ENCODE peak calls at places on chromosomes 2 and 18, in seven cellular contexts. J is CD8-positive, alpha-beta memory T cell; S is pancreas; F is psoas muscle; E is stomach; B is IMR-90; D is HFF-Myc. W is an unnamed sample.
A peak's percentile ranks its signal among the peaks of the same experiment; 100 is the strongest.

GRCh38 chr2:235414422-235414821 is 79.4 kb upstream of the AGAP1 start:
- DNase-seq in J (no peak), S (peak; percentile 65), F (no peak), E (peak; percentile 60), B (no peak), D (no peak), W (no peak)

GRCh38 chr2:233029321-233029720 is 3.2 kb upstream of the NEU2 start:
- DNase-seq in J (no peak), S (no peak), F (no peak), E (no peak), B (no peak), D (no peak), W (no peak)

GRCh38 chr2:48137829-48138228 is 231.5 kb upstream of the FBXO11 start:
- DNase-seq in J (no peak), S (no peak), F (no peak), E (no peak), B (no peak), D (no peak), W (no peak)

GRCh38 chr18:9292047-9292446 is 42.5 kb upstream of the TWSG1 start:
- DNase-seq in J (no peak), S (no peak), F (no peak), E (no peak), B (no peak), D (no peak), W (no peak)

GRCh38 chr18:32086866-32087265 is 4.8 kb upstream of the RNF138 start:
- DNase-seq in J (no peak), S (no peak), F (no peak), E (no peak), B (peak; percentile 76), D (no peak), W (no peak)

GRCh38 chr2:113406114-113406513 is 31.4 kb upstream of the ZNG1B start:
- DNase-seq in J (no peak), S (no peak), F (no peak), E (no peak), B (no peak), D (no peak), W (no peak)

GRCh38 chr2:219274392-219274921 is 4.7 kb upstream of the DNAJB2 start:
- DNase-seq in J (no peak), S (no peak), F (no peak), E (no peak), B (peak; percentile 81), D (no peak), W (no peak)

GRCh38 chr2:184549153-184549552 is 49.2 kb upstream of the ZNF804A start:
- DNase-seq in J (no peak), S (no peak), F (no peak), E (no peak), B (no peak), D (no peak), W (no peak)

GRCh38 chr18:48813833-48814489 is 136.8 kb downstream of the SMAD7 start:
- DNase-seq in J (peak; percentile 81), S (peak; percentile 11), F (peak; percentile 28), E (peak; percentile 31), B (no peak), D (no peak), W (peak; percentile 76)

GRCh38 chr2:5664197-5664728 is 27.9 kb upstream of the SOX11 start:
- DNase-seq in J (no peak), S (no peak), F (no peak), E (no peak), B (no peak), D (no peak), W (no peak)

GRCh38 chr2:232476045-232476444 is 11.6 kb downstream of the ECEL1 start:
- DNase-seq in J (no peak), S (no peak), F (no peak), E (no peak), B (no peak), D (no peak), W (no peak)

GRCh38 chr18:26547302-26548143 is 830 bp downstream of the KCTD1 start:
- DNase-seq in J (peak; percentile 34), S (peak; percentile 77), F (peak; percentile 73), E (peak; percentile 54), B (peak; percentile 84), D (peak; percentile 45), W (peak; percentile 20)

GRCh38 chr2:71157124-71157802 is 26.8 kb downstream of the MPHOSPH10 start:
- DNase-seq in J (peak; percentile 27), S (peak; percentile 68), F (peak; percentile 57), E (peak; percentile 59), B (peak; percentile 18), D (no peak), W (peak; percentile 58)

GRCh38 chr2:147025611-147026010 is 819.2 kb upstream of the ACVR2A start:
- DNase-seq in J (no peak), S (no peak), F (no peak), E (no peak), B (no peak), D (no peak), W (no peak)

GRCh38 chr2:178344121-178344520 is 106.9 kb downstream of the PRKRA start:
- DNase-seq in J (no peak), S (no peak), F (no peak), E (no peak), B (no peak), D (no peak), W (no peak)

GRCh38 chr18:59736061-59736460 is 38.8 kb upstream of the CCBE1 start:
- DNase-seq in J (no peak), S (no peak), F (no peak), E (no peak), B (no peak), D (no peak), W (no peak)

GRCh38 chr2:162243305-162243693 is at the start of gene FAP:
- DNase-seq in J (no peak), S (no peak), F (no peak), E (no peak), B (peak; percentile 95), D (peak; percentile 86), W (no peak)

GRCh38 chr18:35661483-35662146 is 80.1 kb downstream of the GALNT1 start:
- DNase-seq in J (no peak), S (no peak), F (no peak), E (no peak), B (no peak), D (no peak), W (no peak)

GRCh38 chr2:236177967-236178909 is 10.1 kb upstream of the GBX2 start:
- DNase-seq in J (no peak), S (peak; percentile 87), F (peak; percentile 80), E (peak; percentile 60), B (peak; percentile 30), D (no peak), W (no peak)

GRCh38 chr2:73103018-73103542 is 9.7 kb downstream of the RAB11FIP5 start:
- DNase-seq in J (no peak), S (peak; percentile 39), F (no peak), E (no peak), B (no peak), D (no peak), W (no peak)

GRCh38 chr2:106839849-106840595 is 45.9 kb downstream of the ST6GAL2 start:
- DNase-seq in J (no peak), S (no peak), F (no peak), E (no peak), B (no peak), D (no peak), W (no peak)

GRCh38 chr18:33375829-33376228 is 64.7 kb downstream of the CCDC178 start:
- DNase-seq in J (no peak), S (no peak), F (no peak), E (no peak), B (no peak), D (no peak), W (no peak)

GRCh38 chr2:10430886-10431622 is 17.1 kb downstream of the ODC1 start:
- DNase-seq in J (no peak), S (no peak), F (peak; percentile 26), E (no peak), B (no peak), D (no peak), W (no peak)

GRCh38 chr2:10433264-10433947 is 14.7 kb downstream of the ODC1 start:
- DNase-seq in J (no peak), S (no peak), F (peak; percentile 53), E (no peak), B (no peak), D (no peak), W (no peak)

GRCh38 chr2:10433948-10434884 is 13.9 kb downstream of the ODC1 start:
- DNase-seq in J (no peak), S (peak; percentile 58), F (peak; percentile 40), E (no peak), B (no peak), D (no peak), W (no peak)

GRCh38 chr2:10432315-10433181 is 15.6 kb downstream of the ODC1 start:
- DNase-seq in J (no peak), S (peak; percentile 65), F (peak; percentile 50), E (peak; percentile 64), B (no peak), D (no peak), W (no peak)

DNA sequence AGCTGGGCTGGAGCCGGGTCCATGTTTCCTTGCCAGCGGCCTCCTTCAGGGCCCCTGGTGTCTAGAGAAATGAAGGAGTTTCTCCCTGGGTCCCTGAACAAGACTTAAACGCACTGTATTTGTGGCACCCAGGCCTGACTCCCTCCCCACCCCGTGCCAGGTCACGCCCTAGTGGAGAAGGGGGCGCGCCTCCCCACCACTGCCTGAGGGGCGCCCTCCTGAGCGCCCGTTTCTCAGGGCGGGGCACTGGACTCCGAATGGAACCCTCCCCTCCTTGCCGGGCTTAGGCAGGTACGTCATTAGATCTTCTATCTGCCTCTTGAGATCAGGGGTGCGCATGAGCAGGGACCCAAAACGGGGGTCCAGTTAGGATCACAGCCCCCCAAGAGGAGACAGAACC is 16.3 kb downstream of the ODC1 start:
- DNase-seq in J (no peak), S (no peak), F (peak; percentile 42), E (no peak), B (no peak), D (no peak), W (no peak)
- H3K4me3 ChIP-seq in J (no peak overlapping the region), S (no peak overlapping the region), F (no peak overlapping the region), E (peak overlapping the region; percentile 58), B (no peak overlapping the region), D (no peak overlapping the region), W (peak overlapping the region; percentile 35)

DNA sequence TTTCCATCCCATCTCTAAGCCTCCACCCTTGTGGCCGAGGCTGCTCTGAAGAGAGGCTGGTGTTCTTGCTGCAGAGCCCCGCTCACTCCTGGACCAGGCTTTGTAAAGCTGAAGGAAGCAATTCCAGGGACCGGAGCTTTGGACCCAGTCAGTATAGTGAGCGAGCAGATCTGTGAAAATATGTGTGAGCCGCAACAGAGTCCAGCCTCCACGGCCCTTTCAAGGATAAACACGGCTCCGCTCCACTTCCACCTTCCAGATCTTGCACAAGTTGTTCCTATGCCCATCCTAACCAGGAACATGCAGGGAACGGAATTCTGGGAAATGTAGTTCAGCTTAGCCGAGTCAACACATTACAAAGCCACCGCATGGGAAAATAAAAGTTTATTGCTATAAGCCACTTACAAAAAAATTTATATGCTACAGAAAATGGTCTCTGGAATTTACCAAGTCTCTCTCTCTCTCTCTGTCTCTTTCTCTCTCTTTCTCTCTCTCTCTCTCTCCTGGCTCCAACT is 151.7 kb upstream of the ZNF521 start:
- DNase-seq in J (no peak), S (no peak), F (peak; percentile 68), E (no peak), B (peak; percentile 87), D (peak; percentile 63), W (no peak)
- H3K4me3 ChIP-seq in J (no peak overlapping the region), S (no peak overlapping the region), F (peak overlapping the region; percentile 52), E (peak overlapping the region; percentile 43), B (peak overlapping the region; percentile 42), D (peak overlapping the region; percentile 41), W (no peak overlapping the region)

GRCh38 chr2:85216051-85216431 is 82.8 kb downstream of the TCF7L1 start:
- DNase-seq in J (no peak), S (no peak), F (no peak), E (no peak), B (no peak), D (no peak), W (no peak)
- H3K4me3 ChIP-seq in J (no peak overlapping the region), S (no peak overlapping the region), F (no peak overlapping the region), E (no peak overlapping the region), B (no peak overlapping the region), D (no peak overlapping the region), W (no peak overlapping the region)

GRCh38 chr2:37655442-37655841 is 16.0 kb downstream of the CDC42EP3 start:
- DNase-seq in J (no peak), S (no peak), F (no peak), E (no peak), B (no peak), D (no peak), W (no peak)
- H3K4me3 ChIP-seq in J (no peak overlapping the region), S (no peak overlapping the region), F (peak overlapping the region; percentile 50), E (no peak overlapping the region), B (no peak overlapping the region), D (no peak overlapping the region), W (no peak overlapping the region)